ENCODE peak calls at places on chromosomes 7 and 10, in five cellular contexts. U, K, E, M and N are unnamed samples.

GRCh38 chr10:44294726-44295412 is 90.0 kb downstream of the CXCL12 start:
- DNase-seq in M (no peak), U (no peak), K (no peak), E (no peak), N (no peak)

GRCh38 chr7:130853503-130854279 is 119.7 kb upstream of the KLF14 start:
- DNase-seq in E (peak; percentile 94), U (peak; percentile 95), M (no peak), K (peak; percentile 34), N (no peak)

GRCh38 chr7:4906682-4907081 is 23.2 kb upstream of the RADIL start:
- DNase-seq in M (no peak), U (no peak), E (no peak), K (no peak), N (no peak)

GRCh38 chr7:149286811-149287400 is 24.9 kb downstream of the ZNF783 start:
- DNase-seq in E (no peak), U (peak; percentile 51), K (peak; percentile 3), M (no peak), N (peak; percentile 65)

GRCh38 chr7:30977896-30978564 is 14.3 kb downstream of the GHRHR start:
- DNase-seq in U (peak; percentile 62), M (peak; percentile 72), E (no peak), K (peak; percentile 33), N (peak; percentile 17)

GRCh38 chr10:73910764-73911552 is at the start of gene PLAU:
- DNase-seq in M (peak; percentile 59), U (peak; percentile 69), K (no peak), E (no peak), N (no peak)

GRCh38 chr7:102273749-102274712 is 12.6 kb upstream of the SH2B2 start:
- DNase-seq in K (peak; percentile 47), E (peak; percentile 30), U (peak; percentile 83), M (peak; percentile 79), N (no peak)

GRCh38 chr7:24227068-24227467 is 56.9 kb upstream of the NPY start:
- DNase-seq in E (no peak), U (no peak), M (no peak), K (no peak), N (no peak)

GRCh38 chr10:91887075-91887899 is 22.0 kb downstream of the FGFBP3 start:
- DNase-seq in U (no peak), M (peak; percentile 74), K (peak; percentile 57), E (no peak), N (no peak)

GRCh38 chr7:124700655-124701054 is 64.9 kb downstream of the GPR37 start:
- DNase-seq in U (peak; percentile 82), E (no peak), M (no peak), K (no peak), N (no peak)

GRCh38 chr10:31808258-31809218 is 120.1 kb downstream of the ARHGAP12 start:
- DNase-seq in U (peak; percentile 52), M (peak; percentile 53), K (peak; percentile 89), E (peak; percentile 53), N (peak; percentile 57)

GRCh38 chr7:100446040-100446439 is 9.7 kb upstream of the PPP1R35 start:
- DNase-seq in E (no peak), U (peak; percentile 31), M (no peak), K (peak; percentile 70), N (no peak)

GRCh38 chr7:139830779-139831498 is 1.9 kb downstream of the TBXAS1 start:
- DNase-seq in U (no peak), M (no peak), K (no peak), E (no peak), N (no peak)
- H3K4me3 ChIP-seq in U (no peak overlapping the region), M (no peak overlapping the region), K (no peak overlapping the region), E (no peak overlapping the region), N (no peak overlapping the region)

GRCh38 chr7:95433952-95434351 is 876 bp downstream of the PON2 start:
- DNase-seq in K (no peak), E (no peak), M (no peak), U (no peak), N (no peak)
- H3K4me3 ChIP-seq in K (peak overlapping the region; percentile 60), E (peak overlapping the region; percentile 57), M (peak overlapping the region; percentile 43), U (peak overlapping the region; percentile 67), N (no peak overlapping the region)

GRCh38 chr7:18975689-18976280 is 141.7 kb downstream of the TWIST1 start:
- DNase-seq in U (no peak), M (no peak), E (no peak), K (no peak), N (no peak)

GRCh38 chr7:18976715-18977466 is 140.5 kb downstream of the TWIST1 start:
- DNase-seq in M (no peak), U (no peak), E (no peak), K (no peak), N (no peak)

GRCh38 chr7:18974803-18975202 is 142.6 kb downstream of the TWIST1 start:
- DNase-seq in E (no peak), U (peak; percentile 92), K (peak; percentile 24), M (no peak), N (no peak)

GRCh38 chr7:18975276-18975675 is 142.2 kb downstream of the TWIST1 start:
- DNase-seq in K (no peak), M (no peak), U (no peak), E (no peak), N (no peak)

GRCh38 chr7:18978108-18978495 is 139.3 kb downstream of the TWIST1 start:
- DNase-seq in K (peak; percentile 92), E (peak; percentile 88), M (no peak), U (peak; percentile 83), N (no peak)
- H3K4me3 ChIP-seq in K (peak overlapping the region; percentile 10), E (no peak overlapping the region), M (no peak overlapping the region), U (no peak overlapping the region), N (no peak overlapping the region)

GRCh38 chr7:151715661-151716338 is 161.1 kb downstream of the PRKAG2 start:
- DNase-seq in K (no peak), U (no peak), E (no peak), M (no peak), N (no peak)
- H3K4me3 ChIP-seq in K (no peak overlapping the region), U (no peak overlapping the region), E (no peak overlapping the region), M (no peak overlapping the region), N (no peak overlapping the region)